ENCODE peak calls at places on chromosomes 2 and 18, in six cellular contexts. One of them, this sample, is unnamed.

GRCh38 chr2:39154944-39155343 is 34.1 kb upstream of the SOS1 start:
- DNase-seq in pancreas: no peak
- DNase-seq in suprapubic skin: no peak
- DNase-seq in left lung: no peak
- DNase-seq in glutamatergic neuron: no peak
- DNase-seq in coronary artery: no peak
- DNase-seq in this sample: no peak

GRCh38 chr2:168730391-168730790 is 72.0 kb upstream of the NOSTRIN start:
- DNase-seq in coronary artery: no peak
- DNase-seq in left lung: no peak
- DNase-seq in suprapubic skin: no peak
- DNase-seq in pancreas: no peak
- DNase-seq in glutamatergic neuron: no peak
- DNase-seq in this sample: no peak

GRCh38 chr2:229048134-229048533 is 223.0 kb downstream of the PID1 start:
- DNase-seq in left lung: no peak
- DNase-seq in pancreas: no peak
- DNase-seq in glutamatergic neuron: no peak
- DNase-seq in coronary artery: no peak
- DNase-seq in suprapubic skin: no peak
- DNase-seq in this sample: no peak

GRCh38 chr2:64478502-64479230 is 24.7 kb downstream of the LGALSL start:
- DNase-seq in suprapubic skin: no peak
- DNase-seq in coronary artery: no peak
- DNase-seq in pancreas: no peak
- DNase-seq in glutamatergic neuron: no peak
- DNase-seq in left lung: no peak
- DNase-seq in this sample: no peak

GRCh38 chr2:169141713-169142352 is 72.5 kb downstream of the DHRS9 start:
- DNase-seq in pancreas: no peak
- DNase-seq in suprapubic skin: peak
- DNase-seq in left lung: no peak
- DNase-seq in coronary artery: no peak
- DNase-seq in glutamatergic neuron: peak
- DNase-seq in this sample: no peak

GRCh38 chr2:88919087-88919738 is 227.7 kb downstream of the RPIA start:
- DNase-seq in suprapubic skin: no peak
- DNase-seq in left lung: no peak
- DNase-seq in coronary artery: no peak
- DNase-seq in pancreas: no peak
- DNase-seq in glutamatergic neuron: no peak
- DNase-seq in this sample: no peak

GRCh38 chr2:58767833-58768726 is 527.0 kb upstream of the FANCL start:
- DNase-seq in left lung: no peak
- DNase-seq in glutamatergic neuron: no peak
- DNase-seq in suprapubic skin: no peak
- DNase-seq in pancreas: no peak
- DNase-seq in coronary artery: no peak
- DNase-seq in this sample: no peak

GRCh38 chr18:23422751-23423418 is 30.2 kb upstream of the RIOK3 start:
- DNase-seq in suprapubic skin: peak
- DNase-seq in glutamatergic neuron: peak
- DNase-seq in pancreas: no peak
- DNase-seq in coronary artery: no peak
- DNase-seq in left lung: peak
- DNase-seq in this sample: no peak

GRCh38 chr2:235106874-235107639 is 155.2 kb downstream of the SH3BP4 start:
- DNase-seq in glutamatergic neuron: peak
- DNase-seq in suprapubic skin: no peak
- DNase-seq in left lung: no peak
- DNase-seq in coronary artery: no peak
- DNase-seq in pancreas: no peak
- DNase-seq in this sample: no peak

GRCh38 chr2:157460384-157460837 is 16.5 kb upstream of the CYTIP start:
- DNase-seq in coronary artery: no peak
- DNase-seq in glutamatergic neuron: no peak
- DNase-seq in left lung: no peak
- DNase-seq in pancreas: no peak
- DNase-seq in suprapubic skin: no peak
- DNase-seq in this sample: no peak

GRCh38 chr2:237141556-237141955 is 55.9 kb downstream of the COPS8 start:
- DNase-seq in coronary artery: peak
- DNase-seq in suprapubic skin: no peak
- DNase-seq in pancreas: no peak
- DNase-seq in glutamatergic neuron: no peak
- DNase-seq in left lung: no peak
- DNase-seq in this sample: no peak

GRCh38 chr2:180394305-180394704 is 387.2 kb upstream of the CWC22 start:
- DNase-seq in pancreas: no peak
- DNase-seq in suprapubic skin: no peak
- DNase-seq in glutamatergic neuron: no peak
- DNase-seq in coronary artery: no peak
- DNase-seq in left lung: no peak
- DNase-seq in this sample: no peak

GRCh38 chr2:46490521-46491141 is 11.3 kb downstream of the TMEM247 start:
- DNase-seq in pancreas: no peak
- DNase-seq in left lung: no peak
- DNase-seq in suprapubic skin: no peak
- DNase-seq in glutamatergic neuron: no peak
- DNase-seq in coronary artery: no peak
- DNase-seq in this sample: no peak

GRCh38 chr2:231709636-231709980 is 1.3 kb downstream of the PTMA start:
- DNase-seq in glutamatergic neuron: peak
- DNase-seq in left lung: no peak
- DNase-seq in suprapubic skin: peak
- DNase-seq in pancreas: peak
- DNase-seq in coronary artery: peak
- DNase-seq in this sample: no peak

GRCh38 chr18:33495278-33495677 is 54.8 kb upstream of the CCDC178 start:
- DNase-seq in left lung: no peak
- DNase-seq in pancreas: no peak
- DNase-seq in glutamatergic neuron: peak
- DNase-seq in suprapubic skin: no peak
- DNase-seq in coronary artery: no peak
- DNase-seq in this sample: no peak

GRCh38 chr2:230885467-230886130 is 20.9 kb downstream of the ITM2C start:
- DNase-seq in pancreas: no peak
- DNase-seq in suprapubic skin: no peak
- DNase-seq in left lung: no peak
- DNase-seq in glutamatergic neuron: peak
- DNase-seq in coronary artery: no peak
- DNase-seq in this sample: no peak

GRCh38 chr2:25566694-25567093 is 106.7 kb downstream of the DTNB start:
- DNase-seq in left lung: no peak
- DNase-seq in glutamatergic neuron: no peak
- DNase-seq in suprapubic skin: no peak
- DNase-seq in coronary artery: no peak
- DNase-seq in pancreas: no peak
- DNase-seq in this sample: no peak

GRCh38 chr2:241925277-241925676 is 55.7 kb downstream of the RTP5 start:
- DNase-seq in suprapubic skin: no peak
- DNase-seq in coronary artery: no peak
- DNase-seq in pancreas: peak
- DNase-seq in glutamatergic neuron: no peak
- DNase-seq in left lung: no peak
- DNase-seq in this sample: no peak

GRCh38 chr18:21270453-21270852 is 28.4 kb downstream of the GREB1L start:
- DNase-seq in suprapubic skin: no peak
- DNase-seq in left lung: no peak
- DNase-seq in coronary artery: no peak
- DNase-seq in pancreas: no peak
- DNase-seq in glutamatergic neuron: no peak
- DNase-seq in this sample: no peak

GRCh38 chr2:65361623-65362022 is 70.8 kb downstream of the SPRED2 start:
- DNase-seq in left lung: no peak
- DNase-seq in coronary artery: no peak
- DNase-seq in pancreas: no peak
- DNase-seq in suprapubic skin: no peak
- DNase-seq in glutamatergic neuron: no peak
- DNase-seq in this sample: no peak

GRCh38 chr2:160333324-160334027 is 133.4 kb upstream of the ITGB6 start:
- DNase-seq in suprapubic skin: no peak
- DNase-seq in left lung: no peak
- DNase-seq in pancreas: no peak
- DNase-seq in coronary artery: no peak
- DNase-seq in glutamatergic neuron: no peak
- DNase-seq in this sample: no peak

GRCh38 chr2:96116879-96117533 is 635 bp upstream of the ADRA2B start:
- DNase-seq in suprapubic skin: no peak
- DNase-seq in glutamatergic neuron: peak
- DNase-seq in left lung: peak
- DNase-seq in pancreas: peak
- DNase-seq in coronary artery: no peak
- DNase-seq in this sample: peak

GRCh38 chr18:48928787-48929186 is 22.0 kb downstream of the SMAD7 start:
- DNase-seq in glutamatergic neuron: peak
- DNase-seq in pancreas: peak
- DNase-seq in coronary artery: no peak
- DNase-seq in suprapubic skin: no peak
- DNase-seq in left lung: peak
- DNase-seq in this sample: no peak

GRCh38 chr2:3654464-3655225 is 3.4 kb upstream of the ALLC start:
- DNase-seq in glutamatergic neuron: no peak
- DNase-seq in left lung: no peak
- DNase-seq in suprapubic skin: no peak
- DNase-seq in coronary artery: no peak
- DNase-seq in pancreas: no peak
- DNase-seq in this sample: no peak

GRCh38 chr2:230757476-230757875 is 44.8 kb downstream of the CAB39 start:
- DNase-seq in pancreas: no peak
- DNase-seq in glutamatergic neuron: no peak
- DNase-seq in left lung: no peak
- DNase-seq in suprapubic skin: no peak
- DNase-seq in coronary artery: no peak
- DNase-seq in this sample: no peak

GRCh38 chr18:70354080-70354479 is 65.2 kb downstream of the SOCS6 start:
- DNase-seq in coronary artery: no peak
- DNase-seq in pancreas: no peak
- DNase-seq in suprapubic skin: no peak
- DNase-seq in glutamatergic neuron: no peak
- DNase-seq in left lung: no peak
- DNase-seq in this sample: no peak

GRCh38 chr2:134429886-134430285 is 176.0 kb downstream of the MGAT5 start:
- DNase-seq in left lung: no peak
- DNase-seq in coronary artery: no peak
- DNase-seq in pancreas: no peak
- DNase-seq in glutamatergic neuron: no peak
- DNase-seq in suprapubic skin: no peak
- DNase-seq in this sample: peak

GRCh38 chr18:59848002-59848401 is 51.8 kb upstream of the PMAIP1 start:
- DNase-seq in pancreas: no peak
- DNase-seq in suprapubic skin: no peak
- DNase-seq in left lung: no peak
- DNase-seq in coronary artery: no peak
- DNase-seq in glutamatergic neuron: no peak
- DNase-seq in this sample: no peak

GRCh38 chr18:23833714-23834113 is 144.5 kb downstream of the LAMA3 start:
- DNase-seq in coronary artery: no peak
- DNase-seq in pancreas: no peak
- DNase-seq in glutamatergic neuron: no peak
- DNase-seq in suprapubic skin: no peak
- DNase-seq in left lung: no peak
- DNase-seq in this sample: no peak

GRCh38 chr2:72159611-72160010 is 11.9 kb upstream of the CYP26B1 start:
- DNase-seq in pancreas: no peak
- DNase-seq in coronary artery: no peak
- DNase-seq in suprapubic skin: no peak
- DNase-seq in left lung: no peak
- DNase-seq in glutamatergic neuron: no peak
- DNase-seq in this sample: no peak

GRCh38 chr2:203808041-203808750 is 59.4 kb upstream of the CTLA4 start:
- DNase-seq in coronary artery: no peak
- DNase-seq in left lung: no peak
- DNase-seq in pancreas: no peak
- DNase-seq in glutamatergic neuron: no peak
- DNase-seq in suprapubic skin: no peak
- DNase-seq in this sample: no peak

DNA sequence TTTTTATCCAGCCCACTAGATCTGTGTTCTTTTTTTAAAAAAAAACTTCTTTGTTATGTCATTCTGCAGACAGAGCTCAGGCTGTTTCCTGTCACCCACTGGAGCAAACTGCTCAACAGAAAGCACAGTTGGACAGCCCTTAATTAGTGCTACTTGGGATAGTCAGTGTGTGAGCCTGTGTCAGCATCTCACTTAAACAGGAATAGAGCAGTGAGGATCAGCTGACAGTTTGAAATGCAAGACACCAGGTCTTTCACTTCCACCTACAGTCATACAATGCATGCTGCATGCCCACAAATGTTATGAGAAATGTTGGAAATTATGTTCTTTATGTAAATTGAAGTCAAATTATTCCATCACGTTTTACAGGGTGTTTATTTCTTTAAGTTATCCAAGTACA is 174.9 kb downstream of the NR4A2 start:
- DNase-seq in left lung: no peak
- DNase-seq in pancreas: no peak
- DNase-seq in coronary artery: no peak
- DNase-seq in glutamatergic neuron: no peak
- DNase-seq in suprapubic skin: no peak
- DNase-seq in this sample: no peak
- TF ChIP-seq CTCF in left lung: no peak
- TF ChIP-seq CTCF in pancreas: no peak
- TF ChIP-seq CTCF in coronary artery: no peak
- TF ChIP-seq CTCF in glutamatergic neuron: peak
- TF ChIP-seq CTCF in suprapubic skin: no peak
- TF ChIP-seq CTCF in this sample: no peak

GRCh38 chr2:47782557-47783490 is at the start of gene MSH6:
- DNase-seq in left lung: peak
- DNase-seq in pancreas: peak
- DNase-seq in coronary artery: peak
- DNase-seq in glutamatergic neuron: peak
- DNase-seq in suprapubic skin: peak
- DNase-seq in this sample: peak
- TF ChIP-seq CTCF in left lung: no peak
- TF ChIP-seq CTCF in pancreas: no peak
- TF ChIP-seq CTCF in coronary artery: no peak
- TF ChIP-seq CTCF in glutamatergic neuron: no peak
- TF ChIP-seq CTCF in suprapubic skin: no peak
- TF ChIP-seq CTCF in this sample: peak

DNA sequence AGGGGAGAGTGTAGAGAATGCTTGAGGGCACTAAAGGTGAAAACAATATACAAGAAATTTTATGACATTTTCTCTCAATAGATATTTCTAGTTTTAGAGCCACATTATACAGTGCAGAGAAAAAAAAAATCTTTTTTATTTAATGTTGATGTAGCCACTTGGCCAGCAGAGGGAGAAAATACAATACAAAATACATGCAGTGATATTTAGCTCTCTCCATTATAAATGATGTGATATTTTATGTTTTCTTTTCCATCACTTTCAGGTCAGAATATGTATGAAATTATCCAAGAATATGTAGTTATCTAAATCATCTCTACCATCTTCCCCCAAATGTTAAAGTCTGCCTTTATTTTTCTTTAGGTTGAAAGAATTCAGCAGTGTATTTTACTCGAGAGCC is 533.6 kb upstream of the FSHR start:
- DNase-seq in coronary artery: no peak
- DNase-seq in glutamatergic neuron: no peak
- DNase-seq in left lung: no peak
- DNase-seq in suprapubic skin: no peak
- DNase-seq in pancreas: no peak
- DNase-seq in this sample: no peak
- TF ChIP-seq CTCF in coronary artery: no peak
- TF ChIP-seq CTCF in glutamatergic neuron: peak
- TF ChIP-seq CTCF in left lung: no peak
- TF ChIP-seq CTCF in suprapubic skin: no peak
- TF ChIP-seq CTCF in pancreas: peak
- TF ChIP-seq CTCF in this sample: peak

GRCh38 chr2:196239622-196240587 is 68.5 kb upstream of the STK17B start:
- DNase-seq in glutamatergic neuron: no peak
- DNase-seq in pancreas: no peak
- DNase-seq in coronary artery: no peak
- DNase-seq in suprapubic skin: peak
- DNase-seq in left lung: peak
- DNase-seq in this sample: no peak
- TF ChIP-seq CTCF in glutamatergic neuron: no peak
- TF ChIP-seq CTCF in pancreas: no peak
- TF ChIP-seq CTCF in coronary artery: no peak
- TF ChIP-seq CTCF in suprapubic skin: no peak
- TF ChIP-seq CTCF in left lung: peak
- TF ChIP-seq CTCF in this sample: no peak

This sample was measured in type B pancreatic cell.